ENCODE peak calls at places on chromosomes 1 and 21, in nine cellular contexts. S is GM06990, G is astrocyte of the cerebellum, M is cardiac muscle cell, C is AG10803, Q is RWPE1, T is heart left ventricle, H is H9, Y is adrenal gland. E is an unnamed sample.
A peak's percentile ranks its signal among the peaks of the same experiment; 100 is the strongest.

GRCh38 chr21:46066843-46067331 is 31.0 kb upstream of the COL6A2 start:
- DNase-seq in Y (peak; percentile 53), M (peak; percentile 33), T (peak; percentile 72), C (peak; percentile 72), G (no peak), H (peak; percentile 40), Q (no peak), S (no peak), E (no peak)

GRCh38 chr1:80153762-80154555 is 1147.4 kb upstream of the ADGRL4 start:
- DNase-seq in G (peak; percentile 0), M (no peak), C (peak; percentile 8), Q (no peak), Y (no peak), S (no peak), T (no peak), H (peak; percentile 49), E (no peak)

GRCh38 chr21:43717967-43718871 is 710 bp upstream of the PDXK start:
- DNase-seq in M (no peak), H (peak; percentile 41), T (peak; percentile 58), Y (no peak), Q (no peak), C (no peak), S (no peak), G (no peak), E (no peak)

GRCh38 chr1:93443456-93443855 is 4.5 kb upstream of the FNBP1L start:
- DNase-seq in C (no peak), Y (no peak), M (no peak), Q (no peak), T (no peak), S (no peak), G (no peak), H (no peak), E (no peak)

GRCh38 chr1:34763142-34763781 is 3.7 kb downstream of the GJB4 start:
- DNase-seq in H (peak; percentile 79), G (no peak), C (peak; percentile 23), T (no peak), Y (no peak), M (no peak), Q (peak; percentile 93), S (no peak), E (no peak)

GRCh38 chr1:58325797-58326196 is 220.7 kb downstream of the OMA1 start:
- DNase-seq in M (no peak), Q (no peak), G (no peak), C (no peak), T (no peak), S (no peak), Y (no peak), H (no peak), E (no peak)

GRCh38 chr1:58157281-58157680 is 389.2 kb downstream of the OMA1 start:
- DNase-seq in G (no peak), H (no peak), Y (no peak), C (no peak), T (no peak), M (no peak), S (no peak), Q (no peak), E (no peak)

GRCh38 chr21:44083631-44084291 is 23.4 kb upstream of the PWP2 start:
- DNase-seq in Q (no peak), H (no peak), C (no peak), T (no peak), M (no peak), S (no peak), G (no peak), Y (no peak), E (no peak)

GRCh38 chr1:187396929-187397796 is 568.4 kb downstream of the PLA2G4A start:
- DNase-seq in Q (no peak), G (no peak), S (no peak), H (peak; percentile 40), Y (no peak), M (peak; percentile 73), T (no peak), C (no peak), E (no peak)

GRCh38 chr1:187396226-187396625 is 567.5 kb downstream of the PLA2G4A start:
- DNase-seq in M (peak; percentile 22), S (no peak), Q (no peak), G (peak; percentile 28), H (no peak), T (no peak), Y (no peak), C (peak; percentile 8), E (no peak)
- TF ChIP-seq CTCF in M (no peak), S (no peak), Q (no peak), G (no peak), H (peak; percentile 33), T (no peak), Y (no peak), C (no peak), E (no peak)

GRCh38 chr1:89149229-89149628 is 23.3 kb upstream of the GBP2 start:
- DNase-seq in H (peak; percentile 57), T (peak; percentile 24), C (peak; percentile 36), M (peak; percentile 64), S (no peak), Q (no peak), G (no peak), Y (peak; percentile 78), E (no peak)
- TF ChIP-seq CTCF in H (peak; percentile 42), T (no peak), C (peak; percentile 45), M (peak; percentile 40), S (no peak), Q (no peak), G (peak; percentile 38), Y (peak; percentile 39), E (peak; percentile 20)

GRCh38 chr21:37220433-37220980 is 46.6 kb downstream of the VPS26C start:
- DNase-seq in G (peak; percentile 33), Q (peak; percentile 37), C (peak; percentile 47), H (no peak), S (no peak), M (peak; percentile 41), Y (no peak), T (no peak), E (no peak)
- TF ChIP-seq CTCF in G (no peak), Q (no peak), C (peak; percentile 35), H (no peak), S (peak; percentile 7), M (no peak), Y (peak; percentile 18), T (no peak), E (no peak)

DNA sequence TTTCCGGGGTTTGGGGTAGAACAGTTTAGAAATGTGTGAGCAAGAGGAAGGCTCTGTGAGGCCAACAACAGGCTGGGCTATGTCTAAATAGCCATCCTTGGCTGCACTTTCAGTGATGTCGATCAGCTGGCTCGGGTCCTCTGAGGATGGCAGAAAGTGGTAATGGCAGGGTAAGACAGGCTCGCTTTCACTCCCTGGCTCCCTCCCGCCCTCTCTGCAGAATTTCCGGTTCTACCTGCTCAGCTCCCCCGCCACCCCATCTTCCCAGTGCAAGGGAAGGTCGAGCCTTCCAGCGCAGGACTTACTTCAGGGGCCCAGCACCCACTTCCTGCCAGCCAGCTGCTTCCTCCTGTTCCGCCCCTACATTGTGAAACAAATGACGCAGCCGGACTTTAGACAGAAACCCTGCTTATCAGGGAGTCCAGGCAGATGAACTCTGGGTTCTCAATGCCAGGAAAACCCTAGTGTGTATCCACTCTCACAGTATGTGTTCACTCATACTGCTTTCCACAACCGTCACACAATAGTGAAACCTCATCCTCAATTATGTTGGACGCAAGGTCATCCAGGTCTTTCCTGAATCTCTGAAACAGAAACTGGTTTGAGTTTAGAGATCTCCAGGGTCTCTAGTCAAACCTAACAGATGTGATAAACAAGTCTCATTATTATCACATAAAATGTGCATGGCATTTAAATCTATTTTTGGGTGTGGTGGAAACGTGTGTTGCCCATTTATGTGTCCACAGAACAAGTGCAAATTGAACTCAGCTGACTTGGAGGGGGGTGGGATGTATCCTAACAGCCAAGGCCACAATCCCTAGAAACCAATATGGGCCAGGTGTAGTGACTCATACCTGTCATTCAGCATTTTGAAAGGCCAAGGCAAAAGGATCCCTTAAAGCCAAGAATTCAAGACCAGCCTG is 7.1 kb downstream of the F11R start:
- DNase-seq in G (no peak), T (peak; percentile 87), Q (peak; percentile 90), M (no peak), C (peak; percentile 62), Y (peak; percentile 97), S (peak; percentile 81), H (peak; percentile 83), E (no peak)
- TF ChIP-seq CTCF in G (no peak), T (no peak), Q (no peak), M (no peak), C (no peak), Y (no peak), S (no peak), H (no peak), E (no peak)

GRCh38 chr1:24849653-24850295 is 80.3 kb downstream of the RUNX3 start:
- DNase-seq in S (no peak), H (peak; percentile 46), Y (no peak), Q (no peak), M (peak; percentile 55), T (no peak), C (peak; percentile 25), G (no peak), E (no peak)
- TF ChIP-seq CTCF in S (peak; percentile 65), H (peak; percentile 62), Y (no peak), Q (no peak), M (peak; percentile 19), T (peak; percentile 7), C (peak; percentile 40), G (peak; percentile 30), E (peak; percentile 41)

DNA sequence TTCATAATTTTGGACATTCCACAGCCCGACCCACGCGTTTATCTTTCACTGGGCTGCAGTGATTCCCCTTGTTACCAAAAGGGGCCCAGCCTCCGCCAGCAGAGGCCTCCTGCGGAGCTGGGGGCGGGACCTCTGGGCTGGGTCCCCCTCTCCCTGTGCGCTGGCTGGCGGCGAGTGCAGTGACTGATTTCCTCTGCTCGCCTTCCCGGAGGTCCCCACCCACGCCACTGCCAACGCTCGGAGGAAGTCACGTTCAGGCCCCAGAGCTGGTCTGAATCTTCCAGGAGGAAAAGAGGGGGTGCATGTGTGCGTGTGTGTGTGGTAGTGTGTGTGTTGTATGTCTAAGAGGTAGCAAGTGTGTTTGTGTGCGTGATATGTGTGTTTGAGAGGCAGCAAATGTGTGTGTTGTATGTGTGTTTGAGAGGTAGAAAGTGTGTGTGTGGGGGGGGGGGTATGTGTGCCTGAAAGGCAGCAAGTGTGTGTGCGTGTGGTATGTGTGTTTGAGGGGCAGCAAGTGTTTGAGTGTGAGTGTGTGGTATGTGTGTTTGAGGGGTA is 35.0 kb upstream of the JAK1 start:
- DNase-seq in Q (no peak), G (no peak), H (peak; percentile 67), M (peak; percentile 20), Y (peak; percentile 85), S (peak; percentile 49), T (peak; percentile 87), C (peak; percentile 50), E (no peak)
- TF ChIP-seq CTCF in Q (no peak), G (no peak), H (peak; percentile 20), M (peak; percentile 28), Y (no peak), S (no peak), T (no peak), C (peak; percentile 10), E (no peak)

DNA sequence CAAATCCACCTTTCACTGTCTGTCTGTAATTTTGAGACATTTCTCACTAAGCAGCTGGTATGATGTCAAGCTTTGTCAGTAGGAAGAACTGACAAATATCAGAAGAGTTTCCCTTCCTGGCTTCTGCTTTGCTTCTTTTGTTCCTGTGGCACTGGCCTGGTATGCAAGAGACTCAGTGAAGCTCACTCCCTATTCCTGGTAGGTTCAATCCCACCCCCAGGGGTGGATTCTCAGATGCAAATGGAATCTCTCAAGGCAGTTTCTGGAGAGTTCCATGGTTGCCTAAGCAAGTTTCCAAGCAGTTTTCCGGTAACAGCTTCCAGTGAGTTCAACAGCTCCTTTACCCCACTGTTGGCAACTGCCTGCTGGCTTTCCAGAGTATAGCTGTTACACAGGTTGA is 683.4 kb downstream of the PTPRC start:
- DNase-seq in S (no peak), C (no peak), Y (no peak), M (no peak), H (peak; percentile 22), Q (no peak), T (no peak), G (no peak), E (no peak)
- TF ChIP-seq CTCF in S (no peak), C (no peak), Y (no peak), M (no peak), H (no peak), Q (no peak), T (no peak), G (no peak), E (no peak)

E was measured in retinal pigment epithelial cell.